ENCODE peak calls at places on chromosomes 11 and 22, in six cellular contexts. One of them, this sample, is unnamed.

GRCh38 chr11:61499816-61500491 is 8.6 kb upstream of the LRRC10B start:
- DNase-seq in stimulated activated CD4-positive, alpha-beta T cell treated with anti-CD3 and anti-CD28 coated beads, TNF-alpha, amount 100 ng/mL, for 4 hours: no peak
- DNase-seq in HS-5: no peak
- DNase-seq in lower leg skin: no peak
- DNase-seq in cardiac fibroblast: no peak
- DNase-seq in breast epithelium: no peak
- DNase-seq in this sample: no peak

GRCh38 chr11:34342008-34342533 is 15.7 kb downstream of the ABTB2 start:
- DNase-seq in cardiac fibroblast: no peak
- DNase-seq in HS-5: no peak
- DNase-seq in breast epithelium: peak; percentile 26
- DNase-seq in lower leg skin: no peak
- DNase-seq in stimulated activated CD4-positive, alpha-beta T cell treated with anti-CD3 and anti-CD28 coated beads, TNF-alpha, amount 100 ng/mL, for 4 hours: no peak
- DNase-seq in this sample: no peak

GRCh38 chr22:25750569-25751173 is 8.7 kb downstream of the MYO18B start:
- DNase-seq in cardiac fibroblast: no peak
- DNase-seq in stimulated activated CD4-positive, alpha-beta T cell treated with anti-CD3 and anti-CD28 coated beads, TNF-alpha, amount 100 ng/mL, for 4 hours: no peak
- DNase-seq in HS-5: no peak
- DNase-seq in lower leg skin: no peak
- DNase-seq in breast epithelium: no peak
- DNase-seq in this sample: no peak

GRCh38 chr11:65278351-65278750 is 16.6 kb downstream of the POLA2 start:
- DNase-seq in breast epithelium: no peak
- DNase-seq in cardiac fibroblast: no peak
- DNase-seq in HS-5: no peak
- DNase-seq in lower leg skin: no peak
- DNase-seq in stimulated activated CD4-positive, alpha-beta T cell treated with anti-CD3 and anti-CD28 coated beads, TNF-alpha, amount 100 ng/mL, for 4 hours: no peak
- DNase-seq in this sample: no peak

GRCh38 chr11:2778630-2779498 is 79.1 kb upstream of the KCNQ1OT1 start:
- DNase-seq in lower leg skin: peak; percentile 65
- DNase-seq in breast epithelium: peak; percentile 81
- DNase-seq in cardiac fibroblast: peak; percentile 37
- DNase-seq in stimulated activated CD4-positive, alpha-beta T cell treated with anti-CD3 and anti-CD28 coated beads, TNF-alpha, amount 100 ng/mL, for 4 hours: no peak
- DNase-seq in HS-5: no peak
- DNase-seq in this sample: peak; percentile 83

GRCh38 chr11:86115542-86116385 is 46.9 kb upstream of the PICALM start:
- DNase-seq in lower leg skin: no peak
- DNase-seq in HS-5: no peak
- DNase-seq in stimulated activated CD4-positive, alpha-beta T cell treated with anti-CD3 and anti-CD28 coated beads, TNF-alpha, amount 100 ng/mL, for 4 hours: no peak
- DNase-seq in cardiac fibroblast: peak; percentile 47
- DNase-seq in breast epithelium: no peak
- DNase-seq in this sample: no peak

GRCh38 chr22:36156119-36156514 is 4.4 kb downstream of the APOL3 start:
- DNase-seq in breast epithelium: no peak
- DNase-seq in cardiac fibroblast: no peak
- DNase-seq in HS-5: no peak
- DNase-seq in lower leg skin: no peak
- DNase-seq in stimulated activated CD4-positive, alpha-beta T cell treated with anti-CD3 and anti-CD28 coated beads, TNF-alpha, amount 100 ng/mL, for 4 hours: no peak
- DNase-seq in this sample: no peak

GRCh38 chr11:64259533-64260067 is 8.3 kb downstream of the PLCB3 start:
- DNase-seq in stimulated activated CD4-positive, alpha-beta T cell treated with anti-CD3 and anti-CD28 coated beads, TNF-alpha, amount 100 ng/mL, for 4 hours: no peak
- DNase-seq in lower leg skin: no peak
- DNase-seq in breast epithelium: no peak
- DNase-seq in cardiac fibroblast: no peak
- DNase-seq in HS-5: no peak
- DNase-seq in this sample: no peak

GRCh38 chr11:13119928-13120520 is 110.9 kb downstream of the RASSF10 start:
- DNase-seq in stimulated activated CD4-positive, alpha-beta T cell treated with anti-CD3 and anti-CD28 coated beads, TNF-alpha, amount 100 ng/mL, for 4 hours: no peak
- DNase-seq in breast epithelium: no peak
- DNase-seq in HS-5: no peak
- DNase-seq in lower leg skin: no peak
- DNase-seq in cardiac fibroblast: no peak
- DNase-seq in this sample: no peak

GRCh38 chr11:1126491-1126926 is 31.2 kb upstream of the MUC5AC start:
- DNase-seq in HS-5: no peak
- DNase-seq in stimulated activated CD4-positive, alpha-beta T cell treated with anti-CD3 and anti-CD28 coated beads, TNF-alpha, amount 100 ng/mL, for 4 hours: no peak
- DNase-seq in cardiac fibroblast: no peak
- DNase-seq in lower leg skin: no peak
- DNase-seq in breast epithelium: no peak
- DNase-seq in this sample: no peak

GRCh38 chr22:27885977-27886842 is 32.8 kb downstream of the PITPNB start:
- DNase-seq in lower leg skin: no peak
- DNase-seq in breast epithelium: no peak
- DNase-seq in stimulated activated CD4-positive, alpha-beta T cell treated with anti-CD3 and anti-CD28 coated beads, TNF-alpha, amount 100 ng/mL, for 4 hours: peak; percentile 21
- DNase-seq in cardiac fibroblast: peak; percentile 87
- DNase-seq in HS-5: peak; percentile 92
- DNase-seq in this sample: peak; percentile 57

GRCh38 chr11:118609380-118610219 is 2.2 kb downstream of the PHLDB1 start:
- DNase-seq in stimulated activated CD4-positive, alpha-beta T cell treated with anti-CD3 and anti-CD28 coated beads, TNF-alpha, amount 100 ng/mL, for 4 hours: no peak
- DNase-seq in cardiac fibroblast: peak; percentile 49
- DNase-seq in lower leg skin: no peak
- DNase-seq in HS-5: no peak
- DNase-seq in breast epithelium: no peak
- DNase-seq in this sample: peak; percentile 44

GRCh38 chr11:41878158-41878557 is 418.7 kb upstream of the LRRC4C start:
- DNase-seq in cardiac fibroblast: peak; percentile 50
- DNase-seq in HS-5: no peak
- DNase-seq in stimulated activated CD4-positive, alpha-beta T cell treated with anti-CD3 and anti-CD28 coated beads, TNF-alpha, amount 100 ng/mL, for 4 hours: no peak
- DNase-seq in breast epithelium: no peak
- DNase-seq in lower leg skin: no peak
- DNase-seq in this sample: no peak

GRCh38 chr11:45610627-45611026 is 54.8 kb downstream of the CHST1 start:
- DNase-seq in lower leg skin: no peak
- DNase-seq in breast epithelium: no peak
- DNase-seq in stimulated activated CD4-positive, alpha-beta T cell treated with anti-CD3 and anti-CD28 coated beads, TNF-alpha, amount 100 ng/mL, for 4 hours: no peak
- DNase-seq in cardiac fibroblast: no peak
- DNase-seq in HS-5: no peak
- DNase-seq in this sample: no peak

GRCh38 chr22:23204541-23205157 is 24.3 kb downstream of the BCR start:
- DNase-seq in HS-5: no peak
- DNase-seq in breast epithelium: peak; percentile 60
- DNase-seq in stimulated activated CD4-positive, alpha-beta T cell treated with anti-CD3 and anti-CD28 coated beads, TNF-alpha, amount 100 ng/mL, for 4 hours: no peak
- DNase-seq in cardiac fibroblast: no peak
- DNase-seq in lower leg skin: no peak
- DNase-seq in this sample: peak; percentile 76

GRCh38 chr11:45644981-45645889 is 20.2 kb downstream of the CHST1 start:
- DNase-seq in breast epithelium: no peak
- DNase-seq in lower leg skin: no peak
- DNase-seq in HS-5: no peak
- DNase-seq in stimulated activated CD4-positive, alpha-beta T cell treated with anti-CD3 and anti-CD28 coated beads, TNF-alpha, amount 100 ng/mL, for 4 hours: no peak
- DNase-seq in cardiac fibroblast: no peak
- DNase-seq in this sample: no peak

GRCh38 chr11:121063728-121064127 is 37.3 kb upstream of the TECTA start:
- DNase-seq in stimulated activated CD4-positive, alpha-beta T cell treated with anti-CD3 and anti-CD28 coated beads, TNF-alpha, amount 100 ng/mL, for 4 hours: no peak
- DNase-seq in lower leg skin: no peak
- DNase-seq in HS-5: no peak
- DNase-seq in cardiac fibroblast: peak; percentile 18
- DNase-seq in breast epithelium: no peak
- DNase-seq in this sample: no peak

GRCh38 chr11:45801723-45802315 is 3.1 kb upstream of the SLC35C1 start:
- DNase-seq in lower leg skin: no peak
- DNase-seq in stimulated activated CD4-positive, alpha-beta T cell treated with anti-CD3 and anti-CD28 coated beads, TNF-alpha, amount 100 ng/mL, for 4 hours: no peak
- DNase-seq in cardiac fibroblast: peak; percentile 44
- DNase-seq in HS-5: no peak
- DNase-seq in breast epithelium: no peak
- DNase-seq in this sample: no peak

GRCh38 chr11:48064306-48064705 is 83.9 kb downstream of the PTPRJ start:
- DNase-seq in lower leg skin: no peak
- DNase-seq in cardiac fibroblast: peak; percentile 72
- DNase-seq in breast epithelium: no peak
- DNase-seq in stimulated activated CD4-positive, alpha-beta T cell treated with anti-CD3 and anti-CD28 coated beads, TNF-alpha, amount 100 ng/mL, for 4 hours: no peak
- DNase-seq in HS-5: peak; percentile 34
- DNase-seq in this sample: no peak

GRCh38 chr11:119091966-119092879 is 7.5 kb downstream of the HMBS start:
- DNase-seq in lower leg skin: no peak
- DNase-seq in breast epithelium: no peak
- DNase-seq in cardiac fibroblast: no peak
- DNase-seq in HS-5: no peak
- DNase-seq in stimulated activated CD4-positive, alpha-beta T cell treated with anti-CD3 and anti-CD28 coated beads, TNF-alpha, amount 100 ng/mL, for 4 hours: no peak
- DNase-seq in this sample: no peak

GRCh38 chr11:116557261-116557660 is 215.5 kb downstream of the BUD13 start:
- DNase-seq in HS-5: peak; percentile 6
- DNase-seq in lower leg skin: no peak
- DNase-seq in breast epithelium: no peak
- DNase-seq in cardiac fibroblast: no peak
- DNase-seq in stimulated activated CD4-positive, alpha-beta T cell treated with anti-CD3 and anti-CD28 coated beads, TNF-alpha, amount 100 ng/mL, for 4 hours: no peak
- DNase-seq in this sample: no peak

GRCh38 chr22:31719850-31720471 is 30.0 kb downstream of the PRR14L start:
- DNase-seq in stimulated activated CD4-positive, alpha-beta T cell treated with anti-CD3 and anti-CD28 coated beads, TNF-alpha, amount 100 ng/mL, for 4 hours: no peak
- DNase-seq in cardiac fibroblast: no peak
- DNase-seq in lower leg skin: no peak
- DNase-seq in breast epithelium: no peak
- DNase-seq in HS-5: no peak
- DNase-seq in this sample: no peak

GRCh38 chr11:113690619-113691569 is 15.2 kb downstream of the TMPRSS5 start:
- DNase-seq in lower leg skin: no peak
- DNase-seq in stimulated activated CD4-positive, alpha-beta T cell treated with anti-CD3 and anti-CD28 coated beads, TNF-alpha, amount 100 ng/mL, for 4 hours: no peak
- DNase-seq in HS-5: no peak
- DNase-seq in breast epithelium: peak; percentile 59
- DNase-seq in cardiac fibroblast: peak; percentile 71
- DNase-seq in this sample: no peak

GRCh38 chr11:119320593-119321524 is 3.9 kb upstream of the MCAM start:
- DNase-seq in stimulated activated CD4-positive, alpha-beta T cell treated with anti-CD3 and anti-CD28 coated beads, TNF-alpha, amount 100 ng/mL, for 4 hours: no peak
- DNase-seq in HS-5: no peak
- DNase-seq in lower leg skin: no peak
- DNase-seq in cardiac fibroblast: peak; percentile 65
- DNase-seq in breast epithelium: peak; percentile 74
- DNase-seq in this sample: peak; percentile 72

GRCh38 chr11:122696662-122697061 is 41.1 kb downstream of the UBASH3B start:
- DNase-seq in lower leg skin: no peak
- DNase-seq in HS-5: no peak
- DNase-seq in breast epithelium: no peak
- DNase-seq in stimulated activated CD4-positive, alpha-beta T cell treated with anti-CD3 and anti-CD28 coated beads, TNF-alpha, amount 100 ng/mL, for 4 hours: peak; percentile 56
- DNase-seq in cardiac fibroblast: no peak
- DNase-seq in this sample: no peak

GRCh38 chr11:66841861-66842260 is 1.4 kb upstream of the RCE1 start:
- DNase-seq in lower leg skin: no peak
- DNase-seq in HS-5: no peak
- DNase-seq in breast epithelium: peak; percentile 15
- DNase-seq in cardiac fibroblast: no peak
- DNase-seq in stimulated activated CD4-positive, alpha-beta T cell treated with anti-CD3 and anti-CD28 coated beads, TNF-alpha, amount 100 ng/mL, for 4 hours: no peak
- DNase-seq in this sample: no peak

GRCh38 chr11:3950996-3951662 is 95.7 kb downstream of the STIM1 start:
- DNase-seq in stimulated activated CD4-positive, alpha-beta T cell treated with anti-CD3 and anti-CD28 coated beads, TNF-alpha, amount 100 ng/mL, for 4 hours: no peak
- DNase-seq in breast epithelium: no peak
- DNase-seq in cardiac fibroblast: peak; percentile 65
- DNase-seq in HS-5: no peak
- DNase-seq in lower leg skin: no peak
- DNase-seq in this sample: no peak

GRCh38 chr22:25475554-25476022 is 88.9 kb upstream of the GRK3 start:
- DNase-seq in HS-5: no peak
- DNase-seq in stimulated activated CD4-positive, alpha-beta T cell treated with anti-CD3 and anti-CD28 coated beads, TNF-alpha, amount 100 ng/mL, for 4 hours: no peak
- DNase-seq in lower leg skin: no peak
- DNase-seq in breast epithelium: no peak
- DNase-seq in cardiac fibroblast: peak; percentile 27
- DNase-seq in this sample: no peak

GRCh38 chr11:117328414-117329010 is 858 bp downstream of the CEP164 start:
- DNase-seq in HS-5: peak; percentile 5
- DNase-seq in stimulated activated CD4-positive, alpha-beta T cell treated with anti-CD3 and anti-CD28 coated beads, TNF-alpha, amount 100 ng/mL, for 4 hours: no peak
- DNase-seq in breast epithelium: no peak
- DNase-seq in lower leg skin: peak; percentile 34
- DNase-seq in cardiac fibroblast: peak; percentile 58
- DNase-seq in this sample: peak; percentile 54

GRCh38 chr11:44604171-44604581 is 38.7 kb downstream of the CD82 start:
- DNase-seq in breast epithelium: no peak
- DNase-seq in lower leg skin: no peak
- DNase-seq in stimulated activated CD4-positive, alpha-beta T cell treated with anti-CD3 and anti-CD28 coated beads, TNF-alpha, amount 100 ng/mL, for 4 hours: no peak
- DNase-seq in HS-5: no peak
- DNase-seq in cardiac fibroblast: no peak
- DNase-seq in this sample: no peak

GRCh38 chr11:36566407-36567053 is 1.3 kb upstream of the RAG1 start:
- DNase-seq in lower leg skin: no peak
- DNase-seq in HS-5: no peak
- DNase-seq in stimulated activated CD4-positive, alpha-beta T cell treated with anti-CD3 and anti-CD28 coated beads, TNF-alpha, amount 100 ng/mL, for 4 hours: no peak
- DNase-seq in breast epithelium: no peak
- DNase-seq in cardiac fibroblast: no peak
- DNase-seq in this sample: no peak

GRCh38 chr11:13207665-13208594 is 69.7 kb upstream of the BMAL1 start:
- DNase-seq in cardiac fibroblast: peak; percentile 89
- DNase-seq in stimulated activated CD4-positive, alpha-beta T cell treated with anti-CD3 and anti-CD28 coated beads, TNF-alpha, amount 100 ng/mL, for 4 hours: no peak
- DNase-seq in lower leg skin: no peak
- DNase-seq in breast epithelium: no peak
- DNase-seq in HS-5: no peak
- DNase-seq in this sample: peak; percentile 23

GRCh38 chr22:49963647-49964026 is 3.1 kb downstream of the PIM3 start:
- DNase-seq in HS-5: no peak
- DNase-seq in cardiac fibroblast: no peak
- DNase-seq in breast epithelium: peak; percentile 28
- DNase-seq in stimulated activated CD4-positive, alpha-beta T cell treated with anti-CD3 and anti-CD28 coated beads, TNF-alpha, amount 100 ng/mL, for 4 hours: no peak
- DNase-seq in lower leg skin: peak; percentile 34
- DNase-seq in this sample: no peak

This sample was measured in uterus.